ENCODE peak calls at places on chromosomes 5 and 9, in eight cellular contexts. G, F, T, H, K, L, M and X are unnamed samples.

GRCh38 chr5:175657593-175658271 is at the start of gene HRH2:
- DNase-seq in L (peak), M (no peak), F (peak), G (no peak), T (no peak), H (no peak), K (no peak), X (no peak)

GRCh38 chr5:138032028-138032571 is 779 bp downstream of the FAM13B start:
- DNase-seq in L (peak), T (peak), H (peak), G (peak), F (no peak), M (peak), K (no peak), X (no peak)

GRCh38 chr9:97284798-97285197 is 22.7 kb upstream of the CCDC180 start:
- DNase-seq in K (no peak), G (no peak), T (peak), L (no peak), H (no peak), F (no peak), M (no peak), X (no peak)

GRCh38 chr5:115096034-115096769 is 73.5 kb downstream of the TRIM36 start:
- DNase-seq in F (no peak), L (peak), T (no peak), K (no peak), G (no peak), H (no peak), M (no peak), X (no peak)

GRCh38 chr5:169970334-169970733 is 10.0 kb downstream of the INSYN2B start:
- DNase-seq in F (no peak), L (no peak), M (no peak), T (no peak), G (no peak), K (no peak), H (no peak), X (no peak)

GRCh38 chr5:60223342-60223741 is 329.8 kb upstream of the PDE4D start:
- DNase-seq in H (no peak), G (no peak), L (no peak), K (no peak), M (peak), T (no peak), F (no peak), X (no peak)

GRCh38 chr5:115559524-115559923 is 14.9 kb upstream of the FEM1C start:
- DNase-seq in F (no peak), T (peak), K (no peak), G (no peak), H (no peak), L (no peak), M (peak), X (no peak)

GRCh38 chr5:179270581-179271300 is 74.5 kb downstream of the ADAMTS2 start:
- DNase-seq in L (no peak), F (no peak), H (no peak), M (no peak), G (no peak), K (no peak), T (no peak), X (no peak)

GRCh38 chr5:76325876-76326491 is 77.1 kb upstream of the IQGAP2 start:
- DNase-seq in G (no peak), M (no peak), T (no peak), F (no peak), H (peak), K (no peak), L (no peak), X (no peak)

GRCh38 chr9:22623236-22623635 is 176.6 kb downstream of the DMRTA1 start:
- DNase-seq in M (no peak), F (no peak), G (no peak), H (no peak), K (no peak), L (no peak), T (no peak), X (no peak)

GRCh38 chr9:116365056-116365471 is 211.5 kb downstream of the PAPPA start:
- DNase-seq in K (no peak), G (peak), L (peak), F (no peak), M (no peak), H (peak), T (peak), X (no peak)

GRCh38 chr5:176446884-176447537 is 1.2 kb upstream of the FAF2 start:
- DNase-seq in F (peak), M (no peak), G (no peak), H (no peak), L (peak), K (no peak), T (no peak), X (no peak)

GRCh38 chr5:56516936-56517521 is 283.9 kb upstream of the ANKRD55 start:
- DNase-seq in T (no peak), H (peak), K (no peak), M (peak), L (no peak), F (no peak), G (no peak), X (no peak)

GRCh38 chr5:176152191-176152932 is 85.9 kb upstream of the SIMC1 start:
- DNase-seq in G (no peak), K (no peak), F (no peak), T (no peak), H (no peak), M (no peak), L (no peak), X (no peak)

GRCh38 chr9:133579601-133580415 is 29.4 kb downstream of the FAM163B start:
- DNase-seq in H (no peak), L (no peak), K (no peak), M (no peak), T (no peak), G (no peak), F (no peak), X (no peak)

GRCh38 chr9:72351538-72352453 is 13.2 kb downstream of the ZFAND5 start:
- DNase-seq in K (no peak), G (peak), T (peak), L (no peak), H (no peak), M (no peak), F (no peak), X (no peak)

GRCh38 chr9:129436751-129437625 is 183.9 kb downstream of the C9orf50 start:
- DNase-seq in F (no peak), G (peak), T (no peak), H (peak), K (no peak), M (peak), L (no peak), X (no peak)

GRCh38 chr9:88387733-88388202 is 476 bp upstream of the SPIN1 start:
- DNase-seq in G (peak), L (peak), T (peak), K (no peak), F (peak), H (peak), M (peak), X (no peak)

GRCh38 chr9:120438111-120438510 is 141.9 kb downstream of the CDK5RAP2 start:
- DNase-seq in F (no peak), T (peak), G (no peak), K (no peak), M (no peak), H (no peak), L (no peak), X (no peak)

GRCh38 chr9:89449261-89449671 is 48.6 kb downstream of the SEMA4D start:
- DNase-seq in T (no peak), H (no peak), F (peak), L (no peak), K (no peak), M (no peak), G (no peak), X (no peak)

GRCh38 chr9:76717611-76718010 is 46.6 kb upstream of the PCA3 start:
- DNase-seq in F (no peak), M (no peak), L (no peak), T (peak), G (no peak), H (no peak), K (no peak), X (no peak)

GRCh38 chr9:125106285-125106893 is 36.9 kb downstream of the SCAI start:
- DNase-seq in F (no peak), K (peak), G (no peak), L (no peak), M (no peak), H (no peak), T (peak), X (no peak)

GRCh38 chr9:36008774-36009300 is 27.9 kb upstream of the RECK start:
- DNase-seq in M (peak), K (no peak), H (peak), L (peak), T (peak), G (peak), F (peak), X (no peak)

GRCh38 chr5:1516615-1517601 is 6.9 kb downstream of the LPCAT1 start:
- DNase-seq in L (no peak), K (peak), T (peak), H (no peak), F (peak), M (no peak), G (peak), X (no peak)

GRCh38 chr9:117114768-117115167 is 300.1 kb downstream of the ASTN2 start:
- DNase-seq in K (no peak), H (no peak), T (no peak), G (no peak), F (no peak), M (no peak), L (no peak), X (no peak)

GRCh38 chr9:79817469-79818004 is 245.8 kb downstream of the TLE4 start:
- DNase-seq in M (no peak), K (no peak), H (no peak), L (no peak), F (no peak), T (no peak), G (peak), X (no peak)

GRCh38 chr5:91598216-91598615 is 215.1 kb upstream of the ARRDC3 start:
- DNase-seq in K (no peak), T (no peak), H (no peak), L (no peak), G (no peak), M (no peak), F (no peak), X (no peak)

GRCh38 chr5:123807177-123807900 is 295.4 kb downstream of the CSNK1G3 start:
- DNase-seq in F (no peak), T (no peak), L (no peak), G (no peak), H (no peak), M (peak), K (no peak), X (no peak)

GRCh38 chr5:67383451-67383850 is 186.9 kb upstream of the CD180 start:
- DNase-seq in K (no peak), T (no peak), M (no peak), G (no peak), H (no peak), F (no peak), L (no peak), X (no peak)